ENCODE peak calls at places on chromosomes 5 and 9, in four cellular contexts. O is left lung, Y is aorta, N is mammary epithelial cell. J is an unnamed sample. For H3K9me3, the result is how much of the 10 kb centered on the place peaks cover.

GRCh38 chr9:126421567-126422428 is 95.2 kb downstream of the MVB12B start:
- DNase-seq in O (peak), Y (peak), N (no peak), J (no peak)

GRCh38 chr9:113593682-113594281 is 130.3 kb downstream of the RGS3 start:
- DNase-seq in O (peak), Y (peak), N (peak), J (no peak)

GRCh38 chr5:93915142-93915553 is 173.7 kb upstream of the POU5F2 start:
- DNase-seq in O (no peak), Y (no peak), N (peak), J (no peak)

GRCh38 chr9:129225815-129226214 is 47.8 kb upstream of the IER5L start:
- DNase-seq in O (peak), Y (no peak), N (peak), J (no peak)

GRCh38 chr5:94969174-94969573 is 315.7 kb downstream of the MCTP1 start:
- DNase-seq in O (no peak), Y (no peak), N (no peak), J (no peak)

GRCh38 chr9:111621895-111622480 is 9.1 kb upstream of the DNAJC25 start:
- DNase-seq in O (no peak), Y (no peak), N (peak), J (no peak)

GRCh38 chr5:171845857-171846785 is 60.5 kb downstream of the SMIM23 start:
- DNase-seq in O (no peak), Y (no peak), N (no peak), J (no peak)

GRCh38 chr5:115246361-115246991 is 16.2 kb downstream of the PGGT1B start:
- DNase-seq in O (no peak), Y (no peak), N (peak), J (no peak)

GRCh38 chr5:27140831-27141230 is 102.4 kb upstream of the CDH9 start:
- DNase-seq in O (no peak), Y (no peak), N (no peak), J (no peak)

GRCh38 chr5:3913264-3913663 is 317.6 kb downstream of the IRX1 start:
- DNase-seq in O (no peak), Y (no peak), N (no peak), J (no peak)

GRCh38 chr5:57410374-57411320 is 72.0 kb downstream of the ACTBL2 start:
- DNase-seq in O (no peak), Y (no peak), N (no peak), J (no peak)

GRCh38 chr5:81761270-81761669 is 10.4 kb upstream of the SSBP2 start:
- DNase-seq in O (no peak), Y (no peak), N (no peak), J (no peak)

GRCh38 chr5:65459995-65460394 is 21.7 kb downstream of the ADAMTS6 start:
- DNase-seq in O (no peak), Y (no peak), N (no peak), J (no peak)

GRCh38 chr5:125696762-125697161 is 726.4 kb upstream of the GRAMD2B start:
- DNase-seq in O (no peak), Y (no peak), N (peak), J (no peak)

GRCh38 chr9:631596-631995 is 209.9 kb upstream of the DMRT1 start:
- DNase-seq in O (no peak), Y (no peak), N (peak), J (no peak)

GRCh38 chr9:87606921-87607521 is 109.4 kb downstream of the DAPK1 start:
- DNase-seq in O (no peak), Y (no peak), N (peak), J (no peak)

GRCh38 chr9:20508242-20508641 is 114.1 kb downstream of the MLLT3 start:
- DNase-seq in O (no peak), Y (no peak), N (no peak), J (no peak)

GRCh38 chr9:34500623-34501267 is 22.0 kb downstream of the ENHO start:
- DNase-seq in O (no peak), Y (peak), N (peak), J (peak)

GRCh38 chr9:120720404-120720803 is 6.1 kb upstream of the MEGF9 start:
- DNase-seq in O (no peak), Y (no peak), N (no peak), J (no peak)

GRCh38 chr5:124705577-124705976 is 40.9 kb downstream of the ZNF608 start:
- DNase-seq in O (no peak), Y (no peak), N (no peak), J (no peak)

GRCh38 chr9:77131411-77131810 is 45.9 kb upstream of the VPS13A start:
- DNase-seq in O (no peak), Y (no peak), N (no peak), J (no peak)

GRCh38 chr5:14265574-14265973 is 122.4 kb downstream of the TRIO start:
- DNase-seq in O (no peak), Y (no peak), N (peak), J (no peak)

GRCh38 chr5:93677344-93678021 is 63.9 kb downstream of the POU5F2 start:
- DNase-seq in O (no peak), Y (no peak), N (peak), J (no peak)

GRCh38 chr9:107422189-107422802 is 67.3 kb downstream of the KLF4 start:
- DNase-seq in O (peak), Y (peak), N (peak), J (no peak)

GRCh38 chr5:54063817-54064216 is 246.6 kb downstream of the ARL15 start:
- DNase-seq in O (no peak), Y (no peak), N (no peak), J (no peak)

GRCh38 chr5:2147504-2148311 is 265.0 kb upstream of the IRX4 start:
- DNase-seq in O (no peak), Y (no peak), N (no peak), J (no peak)

GRCh38 chr5:125913200-125913599 is 510.0 kb upstream of the GRAMD2B start:
- DNase-seq in O (no peak), Y (no peak), N (peak), J (no peak)

GRCh38 chr5:6850033-6850432 is 136.8 kb downstream of the TENT4A start:
- DNase-seq in O (no peak), Y (no peak), N (no peak), J (no peak)

GRCh38 chr5:150502106-150502505 is 5.8 kb upstream of the NDST1 start:
- DNase-seq in O (no peak), Y (no peak), N (peak), J (no peak)

GRCh38 chr9:130128251-130128650 is 44.0 kb upstream of the NCS1 start:
- DNase-seq in O (no peak), Y (no peak), N (no peak), J (peak)

GRCh38 chr9:130522233-130522808 is 57.1 kb upstream of the FUBP3 start:
- DNase-seq in O (no peak), Y (no peak), N (no peak), J (no peak)

GRCh38 chr9:112486221-112487007 is at the start of gene KIAA1958:
- DNase-seq in O (peak), Y (peak), N (peak), J (peak)

GRCh38 chr9:37840560-37841194 is 40.1 kb downstream of the DCAF10 start:
- DNase-seq in O (no peak), Y (no peak), N (peak), J (no peak)

GRCh38 chr5:34008721-34009120 is 871 bp upstream of the AMACR start:
- DNase-seq in O (no peak), Y (no peak), N (no peak), J (no peak)

GRCh38 chr9:130692365-130692764 is 1.2 kb upstream of the EXOSC2 start:
- DNase-seq in O (no peak), Y (no peak), N (no peak), J (no peak)

GRCh38 chr5:71732011-71732410 is 12.9 kb downstream of the CARTPT start:
- DNase-seq in O (no peak), Y (no peak), N (no peak), J (no peak)

GRCh38 chr9:131346559-131346958 is 47.3 kb upstream of the PRRC2B start:
- DNase-seq in O (no peak), Y (no peak), N (no peak), J (no peak)

GRCh38 chr5:89351232-89351631 is 468.2 kb upstream of the MEF2C start:
- DNase-seq in O (no peak), Y (no peak), N (peak), J (no peak)

GRCh38 chr5:175386526-175386925 is 57.5 kb downstream of the DRD1 start:
- DNase-seq in O (no peak), Y (no peak), N (no peak), J (no peak)

GRCh38 chr5:175387144-175387543 is 56.8 kb downstream of the DRD1 start:
- DNase-seq in O (no peak), Y (no peak), N (no peak), J (no peak)

GRCh38 chr5:175384724-175385552 is 59.0 kb downstream of the DRD1 start:
- DNase-seq in O (no peak), Y (no peak), N (no peak), J (no peak)

GRCh38 chr5:175383350-175383749 is 60.6 kb downstream of the DRD1 start:
- DNase-seq in O (no peak), Y (no peak), N (no peak), J (no peak)

GRCh38 chr5:175385691-175386360 is 58.2 kb downstream of the DRD1 start:
- DNase-seq in O (no peak), Y (no peak), N (no peak), J (no peak)
- H3K9me3 ChIP-seq in O (under half), Y (under half), N (under half), J (under half)

GRCh38 chr5:141388661-141389060 is 1.2 kb downstream of the PCDHGB4 start:
- DNase-seq in O (no peak), Y (no peak), N (no peak), J (no peak)

GRCh38 chr5:141384471-141385267 is 2.1 kb downstream of the PCDHGA7 start:
- DNase-seq in O (no peak), Y (peak), N (no peak), J (no peak)

GRCh38 chr5:141382469-141383294 is at the start of gene PCDHGA7:
- DNase-seq in O (no peak), Y (peak), N (no peak), J (no peak)

DNA sequence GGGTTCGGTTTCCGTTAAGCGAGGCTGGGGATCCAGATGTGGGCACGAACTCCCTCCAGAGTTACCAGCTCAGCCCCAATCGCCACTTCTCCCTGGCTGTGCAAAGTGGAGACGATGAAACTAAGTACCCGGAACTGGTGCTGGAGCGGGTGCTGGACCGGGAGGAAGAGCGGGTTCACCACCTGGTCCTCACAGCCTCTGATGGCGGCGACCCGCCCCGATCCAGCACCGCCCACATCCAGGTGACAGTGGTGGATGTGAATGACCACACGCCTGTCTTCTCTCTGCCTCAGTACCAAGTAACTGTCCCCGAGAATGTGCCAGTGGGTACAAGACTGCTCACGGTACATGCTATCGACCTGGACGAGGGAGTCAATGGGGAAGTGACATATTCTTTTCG is 803 bp downstream of the PCDHGA7 start:
- DNase-seq in O (no peak), Y (peak), N (no peak), J (no peak)
- H3K9me3 ChIP-seq in O (under half), Y (under half), N (under half), J (under half)

DNA sequence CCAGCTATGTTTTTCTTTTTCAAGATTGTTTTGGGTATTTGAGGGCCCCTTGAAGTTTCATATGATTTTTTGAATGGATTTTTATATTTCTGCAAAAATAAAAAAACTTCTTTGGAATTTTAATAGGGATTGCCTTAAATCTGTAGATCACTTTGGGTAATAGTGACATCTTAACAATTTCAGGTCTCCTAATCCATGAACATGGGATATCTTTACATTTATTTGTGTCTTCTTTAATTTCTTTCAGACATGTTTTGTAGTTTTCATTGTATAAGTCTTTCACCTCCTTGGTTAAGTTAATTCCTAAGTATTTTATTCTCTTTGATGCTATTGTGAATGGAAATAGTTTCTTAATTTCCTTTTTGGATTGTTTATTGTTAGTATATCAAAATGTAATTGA is 79.1 kb downstream of the PPIC start:
- DNase-seq in O (no peak), Y (no peak), N (no peak), J (no peak)
- H3K9me3 ChIP-seq in O (under half), Y (under half), N (under half), J (under half)

DNA sequence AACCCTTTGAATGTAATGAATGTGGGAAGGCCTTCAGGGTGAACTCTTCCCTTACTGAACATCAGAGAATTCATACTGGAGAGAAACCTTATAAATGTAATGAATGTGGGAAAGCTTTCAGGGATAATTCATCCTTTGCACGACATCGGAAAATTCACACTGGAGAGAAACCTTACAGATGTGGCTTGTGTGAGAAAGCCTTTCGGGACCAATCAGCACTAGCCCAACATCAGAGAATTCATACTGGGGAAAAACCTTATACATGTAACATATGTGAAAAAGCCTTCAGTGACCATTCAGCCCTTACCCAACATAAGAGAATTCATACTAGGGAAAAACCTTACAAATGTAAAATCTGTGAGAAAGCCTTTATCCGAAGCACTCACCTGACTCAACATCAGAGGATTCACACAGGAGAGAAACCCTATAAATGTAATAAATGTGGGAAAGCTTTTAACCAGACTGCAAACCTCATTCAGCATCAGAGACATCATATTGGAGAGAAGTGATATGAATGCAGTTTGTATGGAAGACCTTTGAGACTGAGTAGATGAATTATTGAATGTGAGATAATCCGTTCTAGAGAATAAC is 24.6 kb downstream of the ZNF454 start:
- DNase-seq in O (no peak), Y (no peak), N (no peak), J (no peak)
- H3K9me3 ChIP-seq in O (under half), Y (under half), N (half or more), J (under half)

J was measured in T-helper 17 cell.